ENCODE peak calls at places on chromosomes 11 and 22, in four cellular contexts. I, O, T and E are unnamed samples.

GRCh38 chr11:74397531-74398243 is 546 bp downstream of the PGM2L1 start:
- DNase-seq in I (no peak), O (no peak), T (no peak), E (peak)

GRCh38 chr22:50044485-50045143 is 13.5 kb downstream of the TTLL8 start:
- DNase-seq in I (no peak), O (no peak), T (no peak), E (no peak)

GRCh38 chr11:15576759-15577158 is 462.0 kb downstream of the INSC start:
- DNase-seq in I (no peak), O (no peak), T (no peak), E (no peak)

GRCh38 chr11:112587664-112588063 is 327.0 kb upstream of the PLET1 start:
- DNase-seq in I (no peak), O (no peak), T (no peak), E (no peak)

GRCh38 chr11:96050435-96051182 is 126.7 kb upstream of the MTMR2 start:
- DNase-seq in I (no peak), O (no peak), T (no peak), E (no peak)

GRCh38 chr11:62577046-62577708 is 3.5 kb upstream of the EEF1G start:
- DNase-seq in I (no peak), O (no peak), T (no peak), E (no peak)

GRCh38 chr22:45995405-45996101 is 18.6 kb upstream of the WNT7B start:
- DNase-seq in I (no peak), O (no peak), T (no peak), E (no peak)

GRCh38 chr11:42243370-42243769 is 783.9 kb upstream of the LRRC4C start:
- DNase-seq in I (no peak), O (no peak), T (no peak), E (no peak)

GRCh38 chr11:71425409-71425808 is 22.8 kb downstream of the DHCR7 start:
- DNase-seq in I (no peak), O (no peak), T (no peak), E (no peak)

GRCh38 chr11:114211444-114212122 is 84.6 kb upstream of the NNMT start:
- DNase-seq in I (no peak), O (no peak), T (no peak), E (no peak)

GRCh38 chr11:5596611-5597201 is at the start of gene TRIM6:
- DNase-seq in I (peak), O (peak), T (no peak), E (peak)

GRCh38 chr11:5597953-5598352 is 1.5 kb downstream of the TRIM6 start:
- DNase-seq in I (no peak), O (no peak), T (no peak), E (no peak)

GRCh38 chr11:5591613-5592012 is 4.8 kb upstream of the TRIM6 start:
- DNase-seq in I (no peak), O (no peak), T (no peak), E (peak)

GRCh38 chr11:5592615-5593014 is 3.8 kb upstream of the TRIM6 start:
- DNase-seq in I (no peak), O (no peak), T (no peak), E (no peak)

GRCh38 chr11:5593146-5593545 is 3.3 kb upstream of the TRIM6 start:
- DNase-seq in I (no peak), O (no peak), T (no peak), E (no peak)
- TF ChIP-seq POLR2A in I (no peak), O (no peak), T (no peak), E (no peak)

DNA sequence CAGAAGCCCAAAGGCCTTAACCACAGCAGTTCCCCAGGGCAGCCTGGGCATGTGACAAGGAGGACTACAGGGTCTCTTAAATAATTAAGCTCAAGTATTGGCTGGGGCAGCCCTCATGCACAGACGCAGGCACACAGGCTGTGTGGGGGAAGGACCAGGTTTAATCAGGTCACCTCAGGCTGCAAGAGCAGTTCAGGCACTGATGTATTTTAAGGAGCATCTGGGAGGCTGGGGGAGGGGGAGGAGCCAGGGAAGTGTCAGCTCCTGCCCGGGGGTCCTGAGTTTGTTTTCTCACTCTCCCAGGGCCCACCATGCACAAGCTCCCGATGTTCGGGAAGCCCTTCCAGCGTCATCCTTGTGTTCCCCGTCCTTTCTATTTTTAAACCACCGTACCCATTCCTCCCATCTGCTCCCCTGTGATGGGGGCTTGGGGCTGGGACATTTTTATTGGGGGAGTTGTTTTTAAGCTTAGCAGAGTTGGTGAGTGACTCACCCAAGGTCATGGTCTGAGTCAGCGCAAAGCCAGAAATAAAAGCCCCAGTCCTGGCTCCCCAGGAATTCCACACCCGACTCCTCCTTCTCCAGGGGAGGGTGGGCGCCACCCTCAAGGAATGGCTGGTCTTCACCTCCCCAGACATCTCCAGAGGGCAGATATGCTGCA is 2.4 kb downstream of the CSDC2 start:
- DNase-seq in I (no peak), O (no peak), T (no peak), E (no peak)
- TF ChIP-seq POLR2A in I (no peak), O (no peak), T (no peak), E (no peak)

GRCh38 chr11:126755494-126755893 is 245.1 kb downstream of the KIRREL3 start:
- DNase-seq in I (no peak), O (no peak), T (no peak), E (no peak)
- TF ChIP-seq POLR2A in I (no peak), O (no peak), T (no peak), E (no peak)

DNA sequence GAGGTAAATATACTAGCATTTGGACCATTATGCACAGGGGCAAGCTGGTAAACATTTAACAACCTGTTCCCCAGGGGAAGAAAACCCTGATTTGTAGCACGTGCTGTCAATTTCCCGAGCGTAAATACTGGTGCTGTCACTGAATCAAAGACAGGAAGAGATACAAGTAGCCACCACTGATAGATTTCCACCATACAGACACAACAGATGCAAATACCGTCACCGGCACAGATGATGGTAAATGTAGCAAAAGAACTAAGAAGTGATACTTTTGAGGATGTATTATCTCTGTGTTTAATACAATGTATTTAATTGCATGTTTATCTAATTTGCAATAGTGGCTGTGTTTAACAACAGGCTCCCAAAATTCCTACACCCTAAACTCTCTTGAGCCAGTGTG is 39.6 kb downstream of the SHISAL1 start:
- DNase-seq in I (no peak), O (no peak), T (no peak), E (no peak)
- TF ChIP-seq POLR2A in I (no peak), O (no peak), T (no peak), E (no peak)